ENCODE peak calls at places on chromosomes 4 and X, in five cellular contexts. One of them, this sample, is unnamed.

GRCh38 chr4:38735870-38736269 is 46.9 kb downstream of the TLR10 start:
- DNase-seq in gastrocnemius medialis: no peak
- DNase-seq in fibroblast of lung: no peak
- DNase-seq in heart right ventricle: no peak
- DNase-seq in suprapubic skin: no peak
- DNase-seq in this sample: no peak

GRCh38 chrX:119429471-119429870 is 30.3 kb downstream of the SLC25A43 start:
- DNase-seq in gastrocnemius medialis: no peak
- DNase-seq in fibroblast of lung: no peak
- DNase-seq in heart right ventricle: no peak
- DNase-seq in suprapubic skin: no peak
- DNase-seq in this sample: no peak

GRCh38 chr4:85869156-85869555 is 394.2 kb downstream of the ARHGAP24 start:
- DNase-seq in gastrocnemius medialis: no peak
- DNase-seq in fibroblast of lung: no peak
- DNase-seq in heart right ventricle: peak; percentile 25
- DNase-seq in suprapubic skin: no peak
- DNase-seq in this sample: no peak

GRCh38 chrX:39866229-39866628 is 231.5 kb downstream of the BCOR start:
- DNase-seq in gastrocnemius medialis: no peak
- DNase-seq in fibroblast of lung: no peak
- DNase-seq in heart right ventricle: no peak
- DNase-seq in suprapubic skin: no peak
- DNase-seq in this sample: no peak

GRCh38 chr4:137359691-137360315 is 172.5 kb downstream of the PCDH18 start:
- DNase-seq in gastrocnemius medialis: no peak
- DNase-seq in fibroblast of lung: peak; percentile 56
- DNase-seq in heart right ventricle: no peak
- DNase-seq in suprapubic skin: no peak
- DNase-seq in this sample: no peak

GRCh38 chr4:123967360-123967759 is 570.8 kb downstream of the SPRY1 start:
- DNase-seq in gastrocnemius medialis: no peak
- DNase-seq in fibroblast of lung: peak; percentile 45
- DNase-seq in heart right ventricle: no peak
- DNase-seq in suprapubic skin: no peak
- DNase-seq in this sample: no peak

GRCh38 chrX:30489323-30489722 is 88.2 kb downstream of the TASL start:
- DNase-seq in gastrocnemius medialis: no peak
- DNase-seq in fibroblast of lung: no peak
- DNase-seq in heart right ventricle: no peak
- DNase-seq in suprapubic skin: no peak
- DNase-seq in this sample: no peak

GRCh38 chr4:52507774-52508173 is 151.3 kb downstream of the USP46 start:
- DNase-seq in gastrocnemius medialis: no peak
- DNase-seq in fibroblast of lung: no peak
- DNase-seq in heart right ventricle: peak; percentile 56
- DNase-seq in suprapubic skin: no peak
- DNase-seq in this sample: peak; percentile 58

GRCh38 chr4:54498661-54499111 is 159.1 kb upstream of the KIT start:
- DNase-seq in gastrocnemius medialis: no peak
- DNase-seq in fibroblast of lung: peak; percentile 9
- DNase-seq in heart right ventricle: no peak
- DNase-seq in suprapubic skin: no peak
- DNase-seq in this sample: no peak

GRCh38 chr4:1883583-1883982 is 12.4 kb downstream of the NSD2 start:
- DNase-seq in gastrocnemius medialis: no peak
- DNase-seq in fibroblast of lung: no peak
- DNase-seq in heart right ventricle: no peak
- DNase-seq in suprapubic skin: no peak
- DNase-seq in this sample: no peak

GRCh38 chr4:98720871-98721480 is 62.6 kb upstream of the TSPAN5 start:
- DNase-seq in gastrocnemius medialis: no peak
- DNase-seq in fibroblast of lung: peak; percentile 1
- DNase-seq in heart right ventricle: no peak
- DNase-seq in suprapubic skin: no peak
- DNase-seq in this sample: no peak

GRCh38 chr4:152678841-152679240 is 956 bp downstream of the TMEM154 start:
- DNase-seq in gastrocnemius medialis: no peak
- DNase-seq in fibroblast of lung: no peak
- DNase-seq in heart right ventricle: no peak
- DNase-seq in suprapubic skin: no peak
- DNase-seq in this sample: no peak

GRCh38 chr4:152680988-152681731 is 1.4 kb upstream of the TMEM154 start:
- DNase-seq in gastrocnemius medialis: no peak
- DNase-seq in fibroblast of lung: peak; percentile 36
- DNase-seq in heart right ventricle: no peak
- DNase-seq in suprapubic skin: no peak
- DNase-seq in this sample: no peak

GRCh38 chr4:152682143-152682542 is 2.3 kb upstream of the TMEM154 start:
- DNase-seq in gastrocnemius medialis: no peak
- DNase-seq in fibroblast of lung: no peak
- DNase-seq in heart right ventricle: no peak
- DNase-seq in suprapubic skin: no peak
- DNase-seq in this sample: no peak

GRCh38 chr4:152676052-152676854 is 3.5 kb downstream of the TMEM154 start:
- DNase-seq in gastrocnemius medialis: no peak
- DNase-seq in fibroblast of lung: no peak
- DNase-seq in heart right ventricle: no peak
- DNase-seq in suprapubic skin: no peak
- DNase-seq in this sample: no peak

GRCh38 chr4:152679414-152680281 is at the start of gene TMEM154:
- DNase-seq in gastrocnemius medialis: no peak
- DNase-seq in fibroblast of lung: peak; percentile 69
- DNase-seq in heart right ventricle: peak; percentile 51
- DNase-seq in suprapubic skin: peak; percentile 70
- DNase-seq in this sample: peak; percentile 78
- H3K27ac ChIP-seq in gastrocnemius medialis: no peak within 1 kb of the TSS
- H3K27ac ChIP-seq in fibroblast of lung: peak within 1 kb of the TSS; percentile 6
- H3K27ac ChIP-seq in heart right ventricle: peak within 1 kb of the TSS; percentile 3
- H3K27ac ChIP-seq in suprapubic skin: peak within 1 kb of the TSS; percentile 85
- H3K27ac ChIP-seq in this sample: no peak within 1 kb of the TSS

GRCh38 chr4:113635739-113636437 is 125.7 kb downstream of the CAMK2D start:
- DNase-seq in gastrocnemius medialis: no peak
- DNase-seq in fibroblast of lung: peak; percentile 64
- DNase-seq in heart right ventricle: peak; percentile 25
- DNase-seq in suprapubic skin: no peak
- DNase-seq in this sample: no peak
- H3K27ac ChIP-seq in gastrocnemius medialis: peak overlapping the region; percentile 13
- H3K27ac ChIP-seq in fibroblast of lung: peak overlapping the region; percentile 31
- H3K27ac ChIP-seq in heart right ventricle: peak overlapping the region; percentile 82
- H3K27ac ChIP-seq in suprapubic skin: no peak overlapping the region
- H3K27ac ChIP-seq in this sample: peak overlapping the region; percentile 58

GRCh38 chr4:76305971-76306881 is at the start of gene STBD1:
- DNase-seq in gastrocnemius medialis: peak; percentile 90
- DNase-seq in fibroblast of lung: peak; percentile 61
- DNase-seq in heart right ventricle: peak; percentile 74
- DNase-seq in suprapubic skin: peak; percentile 72
- DNase-seq in this sample: peak; percentile 92
- H3K27ac ChIP-seq in gastrocnemius medialis: peak within 1 kb of the TSS; percentile 95
- H3K27ac ChIP-seq in fibroblast of lung: peak within 1 kb of the TSS; percentile 81
- H3K27ac ChIP-seq in heart right ventricle: peak within 1 kb of the TSS; percentile 90
- H3K27ac ChIP-seq in suprapubic skin: peak within 1 kb of the TSS; percentile 62
- H3K27ac ChIP-seq in this sample: peak within 1 kb of the TSS; percentile 72

DNA sequence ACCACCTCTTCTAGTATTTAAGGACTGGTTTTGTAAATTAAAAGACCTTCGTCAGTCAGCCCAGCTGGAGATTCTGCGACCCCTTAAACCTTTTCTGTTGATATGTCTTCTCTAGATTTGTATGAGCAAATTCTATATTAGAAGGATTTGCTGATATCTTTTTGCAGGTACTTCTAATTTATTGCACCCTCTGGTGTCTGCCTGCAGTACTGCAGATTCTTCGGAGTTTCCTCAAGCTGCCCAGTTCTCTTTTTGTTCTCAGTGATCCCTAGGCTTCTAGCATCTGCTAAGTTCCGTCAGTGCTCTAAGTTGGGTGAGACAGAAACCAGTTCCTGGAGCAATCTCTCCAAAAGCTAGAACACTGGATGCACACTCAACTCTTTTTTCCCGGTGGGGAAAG is 545.2 kb downstream of the C4orf33 start:
- DNase-seq in gastrocnemius medialis: peak; percentile 22
- DNase-seq in fibroblast of lung: peak; percentile 51
- DNase-seq in heart right ventricle: peak; percentile 37
- DNase-seq in suprapubic skin: no peak
- DNase-seq in this sample: no peak
- H3K27ac ChIP-seq in gastrocnemius medialis: no peak overlapping the region
- H3K27ac ChIP-seq in fibroblast of lung: no peak overlapping the region
- H3K27ac ChIP-seq in heart right ventricle: no peak overlapping the region
- H3K27ac ChIP-seq in suprapubic skin: no peak overlapping the region
- H3K27ac ChIP-seq in this sample: no peak overlapping the region

GRCh38 chr4:75708218-75708691 is 16.1 kb upstream of the USO1 start:
- DNase-seq in gastrocnemius medialis: no peak
- DNase-seq in fibroblast of lung: no peak
- DNase-seq in heart right ventricle: no peak
- DNase-seq in suprapubic skin: no peak
- DNase-seq in this sample: no peak
- H3K27ac ChIP-seq in gastrocnemius medialis: peak overlapping the region; percentile 28
- H3K27ac ChIP-seq in fibroblast of lung: no peak overlapping the region
- H3K27ac ChIP-seq in heart right ventricle: no peak overlapping the region
- H3K27ac ChIP-seq in suprapubic skin: no peak overlapping the region
- H3K27ac ChIP-seq in this sample: no peak overlapping the region

DNA sequence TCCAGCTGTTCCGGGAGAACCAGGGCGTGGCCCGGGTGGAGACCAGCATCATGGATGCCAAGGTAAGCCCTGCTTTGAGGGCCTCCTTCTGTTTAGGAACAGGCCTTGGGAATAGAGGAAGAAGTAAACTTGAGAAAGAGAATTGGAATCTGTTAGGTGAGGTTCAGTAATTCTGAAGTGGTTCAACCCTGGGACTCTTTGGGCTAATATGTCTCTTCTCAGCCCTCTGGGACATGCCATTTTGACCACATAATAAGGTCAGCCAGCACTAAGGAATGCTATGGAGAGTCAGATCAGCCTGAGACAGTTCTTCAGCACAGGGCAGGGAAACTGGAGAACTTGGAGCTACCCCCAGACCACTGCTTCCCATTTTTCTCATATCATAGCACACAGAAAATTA is 63.3 kb upstream of the PRPS1 start:
- DNase-seq in gastrocnemius medialis: no peak
- DNase-seq in fibroblast of lung: no peak
- DNase-seq in heart right ventricle: no peak
- DNase-seq in suprapubic skin: no peak
- DNase-seq in this sample: no peak
- H3K27ac ChIP-seq in gastrocnemius medialis: no peak overlapping the region
- H3K27ac ChIP-seq in fibroblast of lung: no peak overlapping the region
- H3K27ac ChIP-seq in heart right ventricle: no peak overlapping the region
- H3K27ac ChIP-seq in suprapubic skin: no peak overlapping the region
- H3K27ac ChIP-seq in this sample: no peak overlapping the region

GRCh38 chr4:182062458-182062857 is 180.7 kb upstream of the TENM3 start:
- DNase-seq in gastrocnemius medialis: no peak
- DNase-seq in fibroblast of lung: no peak
- DNase-seq in heart right ventricle: no peak
- DNase-seq in suprapubic skin: no peak
- DNase-seq in this sample: no peak
- H3K27ac ChIP-seq in gastrocnemius medialis: peak overlapping the region; percentile 46
- H3K27ac ChIP-seq in fibroblast of lung: no peak overlapping the region
- H3K27ac ChIP-seq in heart right ventricle: no peak overlapping the region
- H3K27ac ChIP-seq in suprapubic skin: no peak overlapping the region
- H3K27ac ChIP-seq in this sample: no peak overlapping the region